ENCODE peak calls at places on chromosomes 4 and X, in nine cellular contexts. W is astrocyte, H is lower lobe of right lung, K is SJSA1, Y is trophoblast cell, T is endodermal cell, R is tibial artery, U is body of pancreas, B is mammary epithelial cell. M is an unnamed sample.

GRCh38 chrX:87338510-87338909 is 179.1 kb upstream of the KLHL4 start:
- DNase-seq in B (peak; percentile 15), U (no peak), T (no peak), H (no peak), Y (no peak), K (no peak), R (no peak), W (no peak), M (no peak)

GRCh38 chr4:16764622-16765021 is 133.8 kb downstream of the LDB2 start:
- DNase-seq in H (no peak), W (no peak), R (no peak), Y (no peak), B (no peak), T (peak; percentile 78), U (no peak), K (no peak), M (no peak)

GRCh38 chr4:33626242-33626641 is 2618.1 kb downstream of the ARAP2 start:
- DNase-seq in R (no peak), T (no peak), K (no peak), Y (no peak), B (no peak), W (no peak), U (no peak), H (no peak), M (no peak)

GRCh38 chrX:73267206-73267605 is 52.6 kb upstream of the NAP1L2 start:
- DNase-seq in W (no peak), U (no peak), H (no peak), B (no peak), R (no peak), T (no peak), Y (no peak), K (no peak), M (no peak)

GRCh38 chrX:65689377-65689776 is 21.9 kb downstream of the MSN start:
- DNase-seq in B (peak; percentile 49), W (no peak), R (no peak), U (no peak), T (no peak), K (no peak), H (no peak), Y (no peak), M (no peak)

GRCh38 chr4:71130827-71131603 is 137.6 kb downstream of the DCK start:
- DNase-seq in H (no peak), B (no peak), R (no peak), W (peak; percentile 78), U (no peak), T (no peak), K (no peak), Y (peak; percentile 7), M (no peak)

GRCh38 chr4:41505161-41505653 is 32.8 kb upstream of the LIMCH1 start:
- DNase-seq in T (no peak), H (no peak), B (no peak), R (peak; percentile 89), Y (no peak), K (no peak), W (peak; percentile 80), U (peak; percentile 18), M (peak; percentile 45)

GRCh38 chr4:72209600-72209999 is 177.8 kb downstream of the NPFFR2 start:
- DNase-seq in U (no peak), H (no peak), T (no peak), R (no peak), B (peak; percentile 93), Y (peak; percentile 83), W (no peak), K (no peak), M (no peak)

GRCh38 chr4:40055379-40055872 is 1.2 kb upstream of the N4BP2 start:
- DNase-seq in R (no peak), B (no peak), U (no peak), W (peak; percentile 62), K (no peak), T (no peak), H (no peak), Y (peak; percentile 1), M (no peak)

GRCh38 chr4:184803884-184804283 is 21.9 kb downstream of the ACSL1 start:
- DNase-seq in U (no peak), B (no peak), Y (no peak), K (no peak), H (no peak), R (no peak), W (no peak), T (no peak), M (no peak)

GRCh38 chr4:5843573-5844239 is 49.2 kb downstream of the CRMP1 start:
- DNase-seq in K (no peak), H (no peak), Y (no peak), T (no peak), U (no peak), R (no peak), W (no peak), B (no peak), M (no peak)

GRCh38 chr4:24764305-24764704 is 31.1 kb upstream of the SOD3 start:
- DNase-seq in R (no peak), B (peak; percentile 67), U (no peak), H (no peak), W (no peak), K (no peak), T (no peak), Y (peak; percentile 58), M (no peak)

GRCh38 chrX:80139564-80139963 is 125.0 kb downstream of the TBX22 start:
- DNase-seq in T (peak; percentile 47), K (no peak), W (no peak), B (no peak), R (no peak), U (no peak), H (no peak), Y (no peak), M (no peak)
- H3K27me3 ChIP-seq in T (no peaks in the 10 kb centered on the region), K (no peaks in the 10 kb centered on the region), W (no peaks in the 10 kb centered on the region), B (no peaks in the 10 kb centered on the region), R (no peaks in the 10 kb centered on the region), U (no peaks in the 10 kb centered on the region), H (no peaks in the 10 kb centered on the region), Y (no peaks in the 10 kb centered on the region), M (no peaks in the 10 kb centered on the region)

GRCh38 chr4:2797545-2798305 is 4.8 kb downstream of the SH3BP2 start:
- DNase-seq in B (no peak), H (peak; percentile 54), U (peak; percentile 87), R (peak; percentile 65), K (no peak), T (no peak), W (no peak), Y (no peak), M (no peak)
- H3K4me1 ChIP-seq in B (peaks cover 38% of the 10 kb centered on the region), H (peaks cover 90% of the 10 kb centered on the region), U (peaks cover 89% of the 10 kb centered on the region), R (peaks cover 62% of the 10 kb centered on the region), K (peaks cover 38% of the 10 kb centered on the region), T (no peaks in the 10 kb centered on the region), W (peaks cover 50% of the 10 kb centered on the region), Y (peaks cover 43% of the 10 kb centered on the region), M (peaks cover 51% of the 10 kb centered on the region)

GRCh38 chrX:16124201-16124600 is 836 bp downstream of the GRPR start:
- DNase-seq in T (no peak), U (peak; percentile 24), Y (no peak), K (no peak), W (no peak), R (no peak), B (no peak), H (no peak), M (no peak)

GRCh38 chrX:16125520-16126149 is 2.3 kb downstream of the GRPR start:
- DNase-seq in U (peak; percentile 35), W (no peak), R (no peak), K (no peak), H (no peak), B (no peak), Y (no peak), T (no peak), M (no peak)

GRCh38 chrX:16120431-16120830 is 2.9 kb upstream of the GRPR start:
- DNase-seq in K (no peak), B (no peak), W (no peak), T (no peak), U (no peak), H (no peak), Y (no peak), R (no peak), M (no peak)

GRCh38 chrX:16119353-16120220 is 3.8 kb upstream of the GRPR start:
- DNase-seq in B (no peak), H (no peak), W (no peak), Y (no peak), U (no peak), K (no peak), T (no peak), R (no peak), M (no peak)

DNA sequence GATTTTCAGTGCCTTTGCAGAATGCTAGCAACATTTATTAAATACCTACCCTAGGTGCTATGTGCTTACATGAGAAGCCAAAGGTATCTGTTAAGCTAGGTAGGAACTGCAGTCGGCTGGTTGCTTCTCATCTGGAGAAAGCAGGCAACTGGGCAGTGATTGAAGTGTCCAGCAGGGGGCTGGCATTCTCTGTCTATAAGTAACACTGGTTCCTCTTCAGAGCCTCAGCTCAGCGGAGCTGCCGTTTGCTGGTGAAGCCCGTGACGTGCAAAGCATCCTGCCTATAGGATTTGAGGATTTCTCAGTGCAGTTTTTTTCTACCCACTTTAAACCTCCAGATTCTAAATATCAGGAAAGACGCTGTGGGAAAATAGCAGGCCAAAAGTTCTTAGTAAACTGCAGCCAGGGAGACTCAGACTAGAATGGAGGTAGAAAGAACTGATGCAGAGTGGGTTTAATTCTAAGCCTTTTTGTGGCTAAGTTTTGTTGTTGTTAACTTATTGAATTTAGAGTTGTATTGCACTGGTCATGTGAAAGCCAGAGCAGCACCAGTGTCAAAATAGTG is at the start of gene GRPR:
- DNase-seq in Y (peak; percentile 55), B (peak; percentile 80), H (peak; percentile 76), W (peak; percentile 81), T (peak; percentile 97), U (peak; percentile 91), K (peak; percentile 83), R (peak; percentile 70), M (peak; percentile 84)
- H3K27ac ChIP-seq in Y (no peak within 1 kb of the TSS), B (no peak within 1 kb of the TSS), H (no peak within 1 kb of the TSS), W (no peak within 1 kb of the TSS), T (no peak within 1 kb of the TSS), U (peak within 1 kb of the TSS; percentile 70), K (peak within 1 kb of the TSS; percentile 18), R (no peak within 1 kb of the TSS), M (no peak within 1 kb of the TSS)

GRCh38 chr4:150402968-150403367 is 179.0 kb upstream of the MAB21L2 start:
- DNase-seq in B (no peak), W (no peak), K (no peak), H (peak; percentile 52), Y (no peak), R (no peak), U (peak; percentile 86), T (peak; percentile 49), M (peak; percentile 51)

GRCh38 chr4:150395872-150396271 is 186.1 kb upstream of the MAB21L2 start:
- DNase-seq in W (no peak), B (no peak), U (no peak), Y (no peak), T (no peak), R (no peak), K (no peak), H (no peak), M (no peak)

GRCh38 chr4:150401083-150401687 is 180.8 kb upstream of the MAB21L2 start:
- DNase-seq in T (no peak), K (no peak), B (no peak), U (no peak), R (no peak), Y (no peak), W (no peak), H (no peak), M (no peak)
- H3K27me3 ChIP-seq in T (no peaks in the 10 kb centered on the region), K (no peaks in the 10 kb centered on the region), B (no peaks in the 10 kb centered on the region), U (no peaks in the 10 kb centered on the region), R (no peaks in the 10 kb centered on the region), Y (no peaks in the 10 kb centered on the region), W (no peaks in the 10 kb centered on the region), H (no peaks in the 10 kb centered on the region), M (no peaks in the 10 kb centered on the region)